ENCODE peak calls at places on chromosomes 11 and 22, in ten cellular contexts. L is AG10803, B is AG04450, M is GM12864, Y is cardiac fibroblast, Z is fibroblast of mammary gland, S is HCT116, H is left ventricle myocardium inferior, J is brain microvascular endothelial cell, G is fibroblast of pulmonary artery. I is an unnamed sample.
A peak's percentile ranks its signal among the peaks of the same experiment; 100 is the strongest.

GRCh38 chr11:57778318-57779037 is 16.9 kb downstream of the CTNND1 start:
- DNase-seq in L (peak; percentile 99), Z (peak; percentile 94), M (no peak), S (peak; percentile 89), Y (peak; percentile 98), J (peak; percentile 100), G (peak; percentile 100), H (peak; percentile 92), B (peak; percentile 95), I (no peak)

GRCh38 chr11:29024386-29024785 is 916.2 kb downstream of the METTL15 start:
- DNase-seq in H (no peak), M (no peak), Z (peak; percentile 11), Y (peak; percentile 33), B (no peak), G (no peak), L (no peak), S (no peak), J (peak; percentile 24), I (no peak)

GRCh38 chr11:96272542-96273306 is 70.3 kb downstream of the MAML2 start:
- DNase-seq in B (no peak), H (no peak), Z (peak; percentile 57), G (peak; percentile 65), L (peak; percentile 54), Y (peak; percentile 51), J (peak; percentile 32), M (no peak), S (no peak), I (no peak)

GRCh38 chr22:30947821-30948454 is 20.6 kb downstream of the MORC2 start:
- DNase-seq in L (peak; percentile 71), S (peak; percentile 16), J (peak; percentile 9), G (peak; percentile 81), B (peak; percentile 36), M (no peak), H (no peak), Z (peak; percentile 67), Y (peak; percentile 73), I (no peak)

GRCh38 chr11:70448983-70449567 is 50.7 kb downstream of the CTTN start:
- DNase-seq in L (no peak), G (no peak), S (peak; percentile 16), J (no peak), B (no peak), Z (no peak), M (no peak), Y (no peak), H (no peak), I (no peak)

GRCh38 chr11:34238966-34239365 is 118.8 kb downstream of the ABTB2 start:
- DNase-seq in S (no peak), M (no peak), J (no peak), L (no peak), G (peak; percentile 20), B (no peak), Y (no peak), H (no peak), Z (no peak), I (no peak)

GRCh38 chr11:122795281-122795680 is 43.0 kb upstream of the CRTAM start:
- DNase-seq in Z (no peak), H (no peak), M (no peak), G (no peak), J (no peak), S (no peak), Y (no peak), L (no peak), B (no peak), I (no peak)

GRCh38 chr11:23455291-23455864 is 595.1 kb upstream of the CCDC179 start:
- DNase-seq in M (no peak), L (no peak), H (no peak), S (no peak), J (no peak), Z (no peak), B (no peak), G (no peak), Y (no peak), I (no peak)

GRCh38 chr11:20762112-20762511 is 92.7 kb downstream of the NELL1 start:
- DNase-seq in J (no peak), L (no peak), G (no peak), H (no peak), M (no peak), B (no peak), Y (no peak), S (no peak), Z (no peak), I (no peak)

GRCh38 chr22:29062286-29062949 is 787 bp upstream of the C22orf31 start:
- DNase-seq in M (no peak), Z (no peak), S (no peak), J (no peak), L (no peak), H (no peak), B (no peak), Y (no peak), G (peak; percentile 35), I (no peak)

GRCh38 chr11:121864660-121865059 is 251.4 kb downstream of the BLID start:
- DNase-seq in G (no peak), S (no peak), J (no peak), B (no peak), Y (no peak), Z (no peak), L (no peak), H (no peak), M (no peak), I (no peak)

GRCh38 chr11:27398413-27398780 is 35.4 kb upstream of the CCDC34 start:
- DNase-seq in G (no peak), J (no peak), S (no peak), B (no peak), Z (no peak), M (no peak), Y (no peak), L (no peak), H (no peak), I (no peak)

GRCh38 chr11:92295175-92296137 is 70.8 kb downstream of the FAT3 start:
- DNase-seq in J (no peak), Z (peak; percentile 40), Y (peak; percentile 42), B (no peak), L (peak; percentile 21), M (no peak), S (no peak), G (peak; percentile 63), H (no peak), I (no peak)

GRCh38 chr11:34051349-34052035 is at the start of gene CAPRIN1:
- DNase-seq in Y (peak; percentile 88), Z (peak; percentile 81), B (peak; percentile 63), M (peak; percentile 80), J (peak; percentile 67), S (peak; percentile 84), H (peak; percentile 88), G (peak; percentile 89), L (peak; percentile 83), I (peak; percentile 23)

DNA sequence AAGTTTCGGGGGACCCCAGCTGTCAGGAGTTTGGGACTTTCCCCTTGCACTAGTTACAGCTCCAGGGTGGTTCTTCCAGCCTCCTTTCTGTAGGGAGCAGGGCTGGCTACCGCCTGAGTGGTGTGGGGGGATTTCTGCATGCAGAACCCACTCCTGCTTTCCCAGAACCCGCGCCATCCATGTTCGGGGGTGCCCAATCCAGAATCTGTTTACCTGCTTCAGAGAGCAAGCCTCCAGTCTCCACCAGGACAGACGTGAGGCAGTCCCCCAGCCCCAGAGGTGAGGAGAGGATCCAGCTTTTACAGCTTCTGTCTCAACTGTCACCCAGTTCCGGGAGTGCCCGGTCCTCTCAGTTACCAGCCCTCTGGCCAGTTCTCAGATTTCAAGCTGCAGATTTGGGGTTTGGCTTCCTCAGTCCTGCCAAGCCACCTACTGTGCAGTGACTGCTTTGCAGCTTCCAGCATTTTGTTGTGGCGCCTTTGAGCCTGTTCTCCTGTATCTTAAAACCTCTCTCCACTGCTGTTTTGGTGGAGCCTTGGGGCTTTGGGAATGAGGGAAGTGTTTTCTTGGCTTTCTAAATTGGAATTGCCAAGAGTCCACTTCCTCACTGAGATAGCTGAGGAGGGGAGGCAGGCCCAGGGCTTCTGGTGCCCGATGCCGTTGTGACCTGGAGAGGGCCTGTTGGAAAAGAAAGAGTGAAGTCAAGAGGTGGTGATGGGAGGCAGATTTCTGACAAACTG is 513.2 kb downstream of the TBC1D22A start:
- DNase-seq in S (no peak), Y (peak; percentile 2), Z (no peak), B (no peak), G (peak; percentile 32), M (no peak), J (no peak), H (no peak), L (no peak), I (no peak)
- TF ChIP-seq CTCF in S (no peak), Y (no peak), Z (no peak), B (peak; percentile 17), G (peak; percentile 35), M (no peak), J (peak; percentile 11), H (no peak), L (peak; percentile 39), I (no peak)

GRCh38 chr11:63567044-63567840 is 4.1 kb upstream of the PLAAT2 start:
- DNase-seq in L (peak; percentile 49), M (peak; percentile 94), Z (peak; percentile 91), H (no peak), G (peak; percentile 84), S (peak; percentile 68), J (peak; percentile 86), Y (peak; percentile 89), B (peak; percentile 34), I (no peak)
- H3K4me3 ChIP-seq in L (no peak overlapping the region), M (no peak overlapping the region), Z (no peak overlapping the region), H (no peak overlapping the region), G (no peak overlapping the region), S (no peak overlapping the region), J (no peak overlapping the region), Y (no peak overlapping the region), B (no peak overlapping the region), I (no peak overlapping the region)

GRCh38 chr22:20102203-20102780 is 13.6 kb upstream of the RANBP1 start:
- DNase-seq in L (no peak), G (no peak), S (no peak), Z (no peak), M (no peak), H (no peak), J (no peak), Y (no peak), B (no peak), I (no peak)
- TF ChIP-seq CTCF in L (no peak), G (no peak), S (no peak), Z (no peak), M (no peak), H (no peak), J (peak; percentile 12), Y (no peak), B (peak; percentile 3), I (no peak)

GRCh38 chr22:35377735-35378134 is 3.2 kb upstream of the HMOX1 start:
- DNase-seq in L (no peak), G (no peak), H (no peak), M (no peak), J (no peak), S (no peak), B (no peak), Y (no peak), Z (no peak), I (no peak)

GRCh38 chr22:35375031-35375430 is 5.9 kb upstream of the HMOX1 start:
- DNase-seq in J (no peak), H (no peak), Y (peak; percentile 50), G (no peak), Z (peak; percentile 84), S (no peak), B (no peak), M (no peak), L (peak; percentile 83), I (no peak)

GRCh38 chr22:35379146-35379993 is 1.5 kb upstream of the HMOX1 start:
- DNase-seq in M (no peak), S (no peak), B (no peak), Y (no peak), G (no peak), H (no peak), Z (no peak), L (no peak), J (no peak), I (no peak)

GRCh38 chr22:35378547-35379078 is 2.3 kb upstream of the HMOX1 start:
- DNase-seq in B (no peak), H (no peak), Z (no peak), J (no peak), G (no peak), L (no peak), Y (no peak), S (no peak), M (no peak), I (no peak)

GRCh38 chr22:35376728-35377472 is 4.0 kb upstream of the HMOX1 start:
- DNase-seq in H (peak; percentile 89), G (peak; percentile 100), B (peak; percentile 97), M (peak; percentile 89), J (peak; percentile 96), L (peak; percentile 99), Y (peak; percentile 100), Z (peak; percentile 99), S (peak; percentile 83), I (peak; percentile 94)
- H3K4me3 ChIP-seq in H (no peak overlapping the region), G (no peak overlapping the region), B (no peak overlapping the region), M (peak overlapping the region; percentile 11), J (no peak overlapping the region), L (no peak overlapping the region), Y (no peak overlapping the region), Z (no peak overlapping the region), S (no peak overlapping the region), I (peak overlapping the region; percentile 24)

I was measured in ascending aorta.